ENCODE peak calls at places on chromosome 14, in seven cellular contexts. N, I, C, X, U, J and K are unnamed samples.
A peak's percentile ranks its signal among the peaks of the same experiment; 100 is the strongest.

GRCh38 chr14:21352587-21352986 is 31.2 kb downstream of the SUPT16H start:
- DNase-seq in J (no peak), I (no peak), C (no peak), N (no peak), X (no peak), U (no peak), K (no peak)

GRCh38 chr14:46250113-46250703 is 401.4 kb downstream of the RPL10L start:
- DNase-seq in J (no peak), X (peak; percentile 43), N (no peak), I (peak; percentile 54), C (no peak), U (no peak), K (no peak)

GRCh38 chr14:41285193-41285748 is 321.4 kb upstream of the LRFN5 start:
- DNase-seq in J (peak; percentile 6), C (peak; percentile 50), U (peak; percentile 57), N (no peak), X (peak; percentile 33), I (peak; percentile 56), K (peak; percentile 1)

GRCh38 chr14:37254411-37254947 is 56.7 kb downstream of the MIPOL1 start:
- DNase-seq in J (no peak), C (no peak), N (no peak), X (no peak), I (no peak), U (no peak), K (no peak)

GRCh38 chr14:89485264-89485663 is 68.2 kb upstream of the FOXN3 start:
- DNase-seq in C (no peak), N (no peak), U (no peak), J (no peak), X (no peak), I (no peak), K (no peak)

GRCh38 chr14:93430319-93430801 is 379 bp upstream of the UNC79 start:
- DNase-seq in C (peak; percentile 80), X (peak; percentile 91), N (peak; percentile 80), I (no peak), J (no peak), U (peak; percentile 54), K (no peak)

GRCh38 chr14:59130472-59130871 is 58.0 kb upstream of the DAAM1 start:
- DNase-seq in J (no peak), U (no peak), N (no peak), X (no peak), C (no peak), I (no peak), K (no peak)

GRCh38 chr14:72451081-72451972 is 442.6 kb downstream of the DPF3 start:
- DNase-seq in X (peak; percentile 34), N (no peak), I (peak; percentile 38), C (no peak), U (peak; percentile 12), J (no peak), K (no peak)

GRCh38 chr14:104975481-104976197 is 2.5 kb downstream of the AHNAK2 start:
- DNase-seq in I (no peak), U (no peak), J (no peak), X (peak; percentile 53), N (peak; percentile 55), C (no peak), K (no peak)

GRCh38 chr14:45492876-45493275 is 239.9 kb upstream of the MIS18BP1 start:
- DNase-seq in I (no peak), X (peak; percentile 31), U (no peak), N (no peak), J (no peak), C (no peak), K (no peak)

GRCh38 chr14:74979029-74979428 is 23.6 kb upstream of the PGF start:
- DNase-seq in U (no peak), N (no peak), I (no peak), J (peak; percentile 80), C (no peak), X (no peak), K (no peak)

GRCh38 chr14:19878029-19878642 is 3.2 kb downstream of the OR4K2 start:
- DNase-seq in U (no peak), N (no peak), C (no peak), I (no peak), J (no peak), X (peak; percentile 3), K (no peak)

GRCh38 chr14:38536376-38537038 is 280.6 kb upstream of the CLEC14A start:
- DNase-seq in I (peak; percentile 22), U (no peak), C (no peak), J (peak; percentile 5), X (peak; percentile 78), N (no peak), K (peak; percentile 8)

GRCh38 chr14:51726166-51726899 is 74.6 kb downstream of the FRMD6 start:
- DNase-seq in U (no peak), J (no peak), C (no peak), I (peak; percentile 25), N (no peak), X (no peak), K (peak; percentile 55)

GRCh38 chr14:44803239-44803905 is 158.4 kb downstream of the KLHL28 start:
- DNase-seq in N (no peak), I (peak; percentile 73), U (peak; percentile 52), J (no peak), X (peak; percentile 74), C (no peak), K (peak; percentile 64)

GRCh38 chr14:57831981-57832380 is 33.9 kb downstream of the SLC35F4 start:
- DNase-seq in I (no peak), C (no peak), N (peak; percentile 78), J (no peak), U (peak; percentile 12), X (peak; percentile 84), K (no peak)

GRCh38 chr14:34322940-34323418 is 139.1 kb downstream of the SPTSSA start:
- DNase-seq in U (peak; percentile 49), I (peak; percentile 59), X (peak; percentile 63), C (peak; percentile 79), N (peak; percentile 68), J (peak; percentile 27), K (peak; percentile 46)
- H4K8ac ChIP-seq in U (no peak overlapping the region), I (no peak overlapping the region), X (peak overlapping the region; percentile 0), C (no peak overlapping the region), N (no peak overlapping the region), J (no peak overlapping the region), K (no peak overlapping the region)

DNA sequence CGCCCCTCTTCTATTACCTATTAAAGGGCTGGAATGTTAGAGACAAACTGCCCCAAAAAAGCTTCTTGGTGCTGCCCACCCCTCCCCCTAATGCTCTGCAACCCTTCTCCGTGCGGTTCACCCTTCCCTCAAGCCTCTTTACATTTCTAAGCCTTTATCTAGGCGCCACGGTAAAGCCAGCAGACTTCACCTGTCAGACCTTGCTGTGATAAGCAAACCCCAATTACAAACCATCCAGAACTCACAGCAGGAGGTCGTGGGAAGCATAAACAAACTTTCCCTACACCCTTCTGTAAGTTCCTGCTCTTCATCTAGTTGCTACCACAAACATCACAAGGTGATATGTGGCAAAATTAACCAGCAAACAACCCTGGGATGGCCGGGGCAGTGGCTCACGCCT is 56.8 kb downstream of the MOK start:
- DNase-seq in X (peak; percentile 95), J (no peak), N (no peak), U (no peak), C (no peak), I (peak; percentile 19), K (peak; percentile 20)
- H4K8ac ChIP-seq in X (no peak overlapping the region), J (no peak overlapping the region), N (no peak overlapping the region), U (no peak overlapping the region), C (no peak overlapping the region), I (no peak overlapping the region), K (no peak overlapping the region)

GRCh38 chr14:23045419-23046357 is 3.7 kb downstream of the PSMB11 start:
- DNase-seq in J (no peak), N (no peak), I (no peak), U (no peak), C (no peak), X (no peak), K (no peak)

GRCh38 chr14:23047751-23048693 is 6.0 kb downstream of the PSMB11 start:
- DNase-seq in N (no peak), J (no peak), C (no peak), X (no peak), I (no peak), U (no peak), K (no peak)

GRCh38 chr14:23049011-23049410 is 7.0 kb downstream of the PSMB11 start:
- DNase-seq in X (no peak), J (no peak), C (no peak), N (no peak), I (no peak), U (no peak), K (no peak)

GRCh38 chr14:23044840-23045239 is 2.8 kb downstream of the PSMB11 start:
- DNase-seq in U (no peak), J (no peak), X (no peak), C (no peak), I (no peak), N (no peak), K (no peak)

DNA sequence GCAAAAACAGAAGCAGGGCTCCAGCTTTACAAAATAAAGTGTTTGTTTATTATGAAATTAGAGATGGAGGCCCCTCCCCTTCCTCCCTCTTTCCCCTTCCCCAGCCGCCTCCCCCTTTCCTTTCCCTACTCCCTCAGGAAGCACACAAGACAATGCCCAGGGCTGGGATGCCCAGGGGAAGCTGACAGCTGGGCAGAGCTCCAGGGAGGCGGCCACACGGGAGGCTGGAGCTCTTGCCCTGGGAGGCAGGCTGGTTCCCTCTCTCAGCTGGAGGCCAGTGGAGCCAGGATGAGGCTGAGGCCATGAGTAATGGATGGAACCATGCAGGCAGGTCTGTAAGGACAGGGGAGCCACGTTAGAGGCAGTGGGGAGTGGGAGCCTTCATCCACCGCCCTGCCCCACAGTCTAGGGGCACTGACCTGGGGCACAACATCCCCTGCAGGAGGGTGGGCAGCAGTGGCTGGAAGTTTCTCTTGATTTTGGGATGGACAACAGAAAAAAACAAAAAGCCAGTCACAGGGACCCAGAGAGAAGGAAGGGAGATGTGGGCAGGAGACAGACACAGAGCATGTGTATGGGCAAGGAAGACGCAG is 5.1 kb downstream of the PSMB11 start:
- DNase-seq in I (no peak), J (no peak), C (no peak), N (no peak), X (no peak), U (no peak), K (no peak)
- H4K8ac ChIP-seq in I (no peak overlapping the region), J (no peak overlapping the region), C (peak overlapping the region; percentile 53), N (no peak overlapping the region), X (no peak overlapping the region), U (no peak overlapping the region), K (no peak overlapping the region)

DNA sequence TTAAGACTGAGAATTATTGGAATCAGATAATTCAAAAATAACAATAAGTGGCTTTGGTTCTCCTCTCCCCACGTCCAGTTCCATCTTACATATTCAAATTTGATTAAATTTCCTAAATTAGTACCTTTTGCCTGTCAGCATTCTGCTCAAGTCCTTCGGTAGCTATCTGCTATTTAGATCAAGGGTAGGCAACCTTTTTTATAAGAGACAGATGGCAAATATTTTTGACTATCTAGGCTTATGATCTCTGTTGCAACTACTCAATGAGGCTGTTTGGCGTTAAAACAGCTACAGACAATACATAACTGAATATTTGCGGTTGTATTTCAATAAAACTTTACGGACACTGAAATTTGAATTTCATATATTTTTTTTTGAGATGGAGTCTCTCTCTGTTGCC is 21.7 kb downstream of the L2HGDH start:
- DNase-seq in X (no peak), N (no peak), J (no peak), C (no peak), U (no peak), I (no peak), K (no peak)
- H4K8ac ChIP-seq in X (no peak overlapping the region), N (no peak overlapping the region), J (no peak overlapping the region), C (no peak overlapping the region), U (no peak overlapping the region), I (no peak overlapping the region), K (no peak overlapping the region)